ENCODE peak calls at places on chromosomes 1 and 21, in six cellular contexts. O is T-helper 2 cell; N is cardiac fibroblast; I is stimulated activated CD4-positive, alpha-beta T cell treated with anti-CD3 and anti-CD28 coated beads, TNF-alpha, amount 100 ng/mL, for 24 hours; T is lung; B is activated T-helper 2 cell treated with anti-CD3 and anti-CD28 coated beads, Interferon-gamma antibody, Interleukin-2, Interleukin-4, amounts not matched to agents 10 μg/mL and 5 μg/mL and 100 μg/mL, durations not matched to agents 14 hours and 24 hours and 36 hours. E is an unnamed sample.

GRCh38 chr1:13823936-13824335 is 123.9 kb downstream of the PRDM2 start:
- DNase-seq in O (no peak), N (no peak), I (no peak), T (no peak), B (no peak), E (no peak)

GRCh38 chr1:207901041-207901653 is 9.8 kb downstream of the CD34 start:
- DNase-seq in O (no peak), N (no peak), I (no peak), T (no peak), B (no peak), E (no peak)

GRCh38 chr1:88655685-88656299 is 28.3 kb upstream of the PKN2 start:
- DNase-seq in O (no peak), N (peak), I (no peak), T (no peak), B (no peak), E (peak)

GRCh38 chr21:45749974-45750373 is 106.4 kb downstream of the PCBP3 start:
- DNase-seq in O (no peak), N (no peak), I (no peak), T (no peak), B (no peak), E (peak)

GRCh38 chr1:156848461-156849150 is 10.3 kb downstream of the INSRR start:
- DNase-seq in O (peak), N (no peak), I (peak), T (peak), B (peak), E (no peak)

GRCh38 chr1:198212675-198213074 is 55.9 kb downstream of the NEK7 start:
- DNase-seq in O (no peak), N (peak), I (no peak), T (no peak), B (no peak), E (no peak)

GRCh38 chr1:108016451-108016920 is 51.5 kb upstream of the VAV3 start:
- DNase-seq in O (no peak), N (peak), I (no peak), T (no peak), B (no peak), E (no peak)

GRCh38 chr1:212540031-212540430 is 68.5 kb upstream of the ATF3 start:
- DNase-seq in O (no peak), N (no peak), I (no peak), T (no peak), B (no peak), E (no peak)

GRCh38 chr1:52786148-52786547 is 56.4 kb upstream of the ZYG11A start:
- DNase-seq in O (no peak), N (no peak), I (no peak), T (no peak), B (no peak), E (no peak)

GRCh38 chr1:160284220-160284781 is 632 bp downstream of the PEX19 start:
- DNase-seq in O (no peak), N (peak), I (no peak), T (peak), B (no peak), E (peak)

GRCh38 chr1:93784538-93784937 is 94.5 kb downstream of the DNTTIP2 start:
- DNase-seq in O (no peak), N (no peak), I (no peak), T (no peak), B (no peak), E (no peak)

GRCh38 chr1:39268112-39268581 is 63.7 kb downstream of the MACF1 start:
- DNase-seq in O (no peak), N (peak), I (no peak), T (peak), B (no peak), E (peak)

GRCh38 chr21:41369105-41369914 is 7.5 kb downstream of the MX2 start:
- DNase-seq in O (no peak), N (peak), I (no peak), T (no peak), B (no peak), E (peak)

GRCh38 chr1:246113555-246114095 is 393.5 kb downstream of the SMYD3 start:
- DNase-seq in O (no peak), N (no peak), I (no peak), T (no peak), B (no peak), E (no peak)

GRCh38 chr21:42171091-42172053 is 47.6 kb upstream of the ABCG1 start:
- DNase-seq in O (no peak), N (no peak), I (no peak), T (no peak), B (no peak), E (no peak)

GRCh38 chr1:162397943-162398560 is 13.9 kb downstream of the SH2D1B start:
- DNase-seq in O (no peak), N (no peak), I (no peak), T (no peak), B (no peak), E (no peak)

GRCh38 chr1:78101051-78101450 is 55.3 kb downstream of the GIPC2 start:
- DNase-seq in O (no peak), N (no peak), I (no peak), T (no peak), B (no peak), E (no peak)

GRCh38 chr1:19044975-19045831 is 88.7 kb upstream of the IFFO2 start:
- DNase-seq in O (no peak), N (no peak), I (no peak), T (no peak), B (no peak), E (no peak)

GRCh38 chr21:40925481-40925880 is 78.5 kb upstream of the DSCAM start:
- DNase-seq in O (no peak), N (no peak), I (no peak), T (no peak), B (no peak), E (no peak)